ENCODE peak calls at places on chromosomes 2 and 18, in six cellular contexts. One of them, this sample, is unnamed.

GRCh38 chr18:2338601-2339000 is 232.7 kb downstream of the METTL4 start:
- DNase-seq in H1: no peak
- DNase-seq in HepG2: no peak
- DNase-seq in GM12891: no peak
- DNase-seq in GM12878: no peak
- DNase-seq in K562: no peak
- DNase-seq in this sample: no peak

GRCh38 chr2:239150125-239151011 is 250.5 kb downstream of the HDAC4 start:
- DNase-seq in H1: no peak
- DNase-seq in HepG2: no peak
- DNase-seq in GM12891: no peak
- DNase-seq in GM12878: no peak
- DNase-seq in K562: no peak
- DNase-seq in this sample: no peak

GRCh38 chr18:40464032-40464431 is 1491.0 kb upstream of the PIK3C3 start:
- DNase-seq in H1: no peak
- DNase-seq in HepG2: no peak
- DNase-seq in GM12891: no peak
- DNase-seq in GM12878: no peak
- DNase-seq in K562: no peak
- DNase-seq in this sample: no peak

GRCh38 chr18:76130845-76131244 is 364.2 kb downstream of the ZNF516 start:
- DNase-seq in H1: no peak
- DNase-seq in HepG2: no peak
- DNase-seq in GM12891: no peak
- DNase-seq in GM12878: no peak
- DNase-seq in K562: no peak
- DNase-seq in this sample: no peak

GRCh38 chr18:37537868-37538525 is 27.6 kb downstream of the CELF4 start:
- DNase-seq in H1: no peak
- DNase-seq in HepG2: peak; percentile 22
- DNase-seq in GM12891: peak; percentile 80
- DNase-seq in GM12878: no peak
- DNase-seq in K562: peak; percentile 82
- DNase-seq in this sample: peak; percentile 83

GRCh38 chr2:158740591-158740990 is 54.5 kb upstream of the DAPL1 start:
- DNase-seq in H1: no peak
- DNase-seq in HepG2: no peak
- DNase-seq in GM12891: no peak
- DNase-seq in GM12878: no peak
- DNase-seq in K562: no peak
- DNase-seq in this sample: no peak

GRCh38 chr18:57925706-57926105 is 118.3 kb upstream of the NEDD4L start:
- DNase-seq in H1: no peak
- DNase-seq in HepG2: peak; percentile 9
- DNase-seq in GM12891: no peak
- DNase-seq in GM12878: no peak
- DNase-seq in K562: no peak
- DNase-seq in this sample: no peak

GRCh38 chr2:202135111-202135874 is 62.2 kb downstream of the KIAA2012 start:
- DNase-seq in H1: no peak
- DNase-seq in HepG2: no peak
- DNase-seq in GM12891: no peak
- DNase-seq in GM12878: no peak
- DNase-seq in K562: no peak
- DNase-seq in this sample: no peak

GRCh38 chr2:27831279-27832050 is 58.7 kb downstream of the RBKS start:
- DNase-seq in H1: no peak
- DNase-seq in HepG2: no peak
- DNase-seq in GM12891: no peak
- DNase-seq in GM12878: no peak
- DNase-seq in K562: no peak
- DNase-seq in this sample: no peak

GRCh38 chr2:190181066-190181681 is 118.6 kb upstream of the MSTN start:
- DNase-seq in H1: no peak
- DNase-seq in HepG2: no peak
- DNase-seq in GM12891: no peak
- DNase-seq in GM12878: no peak
- DNase-seq in K562: no peak
- DNase-seq in this sample: no peak

GRCh38 chr18:44742741-44743311 is 62.1 kb downstream of the SETBP1 start:
- DNase-seq in H1: no peak
- DNase-seq in HepG2: no peak
- DNase-seq in GM12891: no peak
- DNase-seq in GM12878: no peak
- DNase-seq in K562: no peak
- DNase-seq in this sample: no peak

GRCh38 chr2:161814008-161814660 is 189.9 kb downstream of the SLC4A10 start:
- DNase-seq in H1: no peak
- DNase-seq in HepG2: no peak
- DNase-seq in GM12891: no peak
- DNase-seq in GM12878: no peak
- DNase-seq in K562: no peak
- DNase-seq in this sample: no peak

GRCh38 chr2:20184067-20184938 is 40.6 kb downstream of the SDC1 start:
- DNase-seq in H1: no peak
- DNase-seq in HepG2: peak; percentile 93
- DNase-seq in GM12891: no peak
- DNase-seq in GM12878: no peak
- DNase-seq in K562: no peak
- DNase-seq in this sample: no peak

GRCh38 chr2:142571934-142572333 is 305.5 kb upstream of the KYNU start:
- DNase-seq in H1: no peak
- DNase-seq in HepG2: no peak
- DNase-seq in GM12891: no peak
- DNase-seq in GM12878: no peak
- DNase-seq in K562: no peak
- DNase-seq in this sample: no peak

GRCh38 chr18:42401131-42401673 is 446.2 kb downstream of the PIK3C3 start:
- DNase-seq in H1: no peak
- DNase-seq in HepG2: no peak
- DNase-seq in GM12891: no peak
- DNase-seq in GM12878: no peak
- DNase-seq in K562: no peak
- DNase-seq in this sample: no peak

GRCh38 chr2:120681696-120682288 is 53.9 kb upstream of the GLI2 start:
- DNase-seq in H1: no peak
- DNase-seq in HepG2: no peak
- DNase-seq in GM12891: no peak
- DNase-seq in GM12878: no peak
- DNase-seq in K562: no peak
- DNase-seq in this sample: no peak

GRCh38 chr2:9199716-9200633 is 6.6 kb upstream of the ASAP2 start:
- DNase-seq in H1: no peak
- DNase-seq in HepG2: no peak
- DNase-seq in GM12891: no peak
- DNase-seq in GM12878: no peak
- DNase-seq in K562: no peak
- DNase-seq in this sample: no peak

GRCh38 chr2:235669983-235670962 is 176.4 kb downstream of the AGAP1 start:
- DNase-seq in H1: no peak
- DNase-seq in HepG2: no peak
- DNase-seq in GM12891: no peak
- DNase-seq in GM12878: no peak
- DNase-seq in K562: no peak
- DNase-seq in this sample: no peak

GRCh38 chr2:147389218-147389617 is 455.6 kb upstream of the ACVR2A start:
- DNase-seq in H1: no peak
- DNase-seq in HepG2: no peak
- DNase-seq in GM12891: no peak
- DNase-seq in GM12878: no peak
- DNase-seq in K562: no peak
- DNase-seq in this sample: no peak

GRCh38 chr2:221767106-221767878 is 195.2 kb upstream of the EPHA4 start:
- DNase-seq in H1: no peak
- DNase-seq in HepG2: no peak
- DNase-seq in GM12891: no peak
- DNase-seq in GM12878: no peak
- DNase-seq in K562: no peak
- DNase-seq in this sample: no peak

GRCh38 chr18:13730486-13730885 is 4.0 kb downstream of the RNMT start:
- DNase-seq in H1: no peak
- DNase-seq in HepG2: no peak
- DNase-seq in GM12891: no peak
- DNase-seq in GM12878: no peak
- DNase-seq in K562: no peak
- DNase-seq in this sample: no peak

GRCh38 chr18:75857558-75857957 is 430.1 kb upstream of the SMIM21 start:
- DNase-seq in H1: no peak
- DNase-seq in HepG2: no peak
- DNase-seq in GM12891: no peak
- DNase-seq in GM12878: no peak
- DNase-seq in K562: no peak
- DNase-seq in this sample: no peak

GRCh38 chr2:16141641-16141921 is 201.2 kb downstream of the MYCN start:
- DNase-seq in H1: no peak
- DNase-seq in HepG2: no peak
- DNase-seq in GM12891: no peak
- DNase-seq in GM12878: no peak
- DNase-seq in K562: no peak
- DNase-seq in this sample: no peak

GRCh38 chr2:176704282-176704773 is 435.1 kb downstream of the MTX2 start:
- DNase-seq in H1: no peak
- DNase-seq in HepG2: no peak
- DNase-seq in GM12891: no peak
- DNase-seq in GM12878: no peak
- DNase-seq in K562: no peak
- DNase-seq in this sample: no peak

GRCh38 chr2:218291934-218292699 is at the start of gene TMBIM1:
- DNase-seq in H1: no peak
- DNase-seq in HepG2: peak; percentile 72
- DNase-seq in GM12891: peak; percentile 90
- DNase-seq in GM12878: no peak
- DNase-seq in K562: peak; percentile 89
- DNase-seq in this sample: peak; percentile 92

GRCh38 chr2:45649855-45650806 is 1.3 kb upstream of the PRKCE start:
- DNase-seq in H1: no peak
- DNase-seq in HepG2: peak; percentile 64
- DNase-seq in GM12891: no peak
- DNase-seq in GM12878: no peak
- DNase-seq in K562: peak; percentile 46
- DNase-seq in this sample: peak; percentile 34

GRCh38 chr2:68952887-68953521 is at the start of gene GKN2:
- DNase-seq in H1: no peak
- DNase-seq in HepG2: no peak
- DNase-seq in GM12891: no peak
- DNase-seq in GM12878: no peak
- DNase-seq in K562: no peak
- DNase-seq in this sample: no peak

GRCh38 chr2:137659616-137660015 is 304.7 kb upstream of the HNMT start:
- DNase-seq in H1: no peak
- DNase-seq in HepG2: peak; percentile 12
- DNase-seq in GM12891: no peak
- DNase-seq in GM12878: no peak
- DNase-seq in K562: no peak
- DNase-seq in this sample: no peak
- TF ChIP-seq TAF1 in H1: no peak
- TF ChIP-seq TAF1 in HepG2: no peak
- TF ChIP-seq TAF1 in GM12891: no peak
- TF ChIP-seq TAF1 in GM12878: no peak
- TF ChIP-seq TAF1 in K562: no peak
- TF ChIP-seq TAF1 in this sample: no peak

DNA sequence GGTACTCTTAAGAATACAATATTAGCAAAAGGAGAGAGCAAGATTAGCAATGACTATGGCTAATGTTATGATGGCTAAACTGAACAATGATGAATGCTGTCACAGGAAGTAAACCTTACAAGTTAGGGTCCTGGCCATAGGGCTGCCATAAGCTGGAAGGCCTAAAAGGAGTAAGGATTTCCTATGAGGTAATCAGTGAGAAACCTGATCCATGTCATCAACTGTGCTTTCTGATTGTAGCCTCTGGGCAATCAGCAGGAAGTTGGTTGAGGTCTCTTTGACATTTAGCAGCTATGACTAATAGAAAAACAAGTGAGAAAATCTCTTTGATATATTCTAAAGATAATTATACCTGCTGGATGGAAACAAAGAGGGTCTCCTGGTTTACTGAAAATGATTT is 193.0 kb downstream of the RAB3GAP1 start:
- DNase-seq in H1: no peak
- DNase-seq in HepG2: peak; percentile 16
- DNase-seq in GM12891: no peak
- DNase-seq in GM12878: no peak
- DNase-seq in K562: peak; percentile 20
- DNase-seq in this sample: no peak
- TF ChIP-seq TAF1 in H1: no peak
- TF ChIP-seq TAF1 in HepG2: no peak
- TF ChIP-seq TAF1 in GM12891: no peak
- TF ChIP-seq TAF1 in GM12878: no peak
- TF ChIP-seq TAF1 in K562: no peak
- TF ChIP-seq TAF1 in this sample: no peak

DNA sequence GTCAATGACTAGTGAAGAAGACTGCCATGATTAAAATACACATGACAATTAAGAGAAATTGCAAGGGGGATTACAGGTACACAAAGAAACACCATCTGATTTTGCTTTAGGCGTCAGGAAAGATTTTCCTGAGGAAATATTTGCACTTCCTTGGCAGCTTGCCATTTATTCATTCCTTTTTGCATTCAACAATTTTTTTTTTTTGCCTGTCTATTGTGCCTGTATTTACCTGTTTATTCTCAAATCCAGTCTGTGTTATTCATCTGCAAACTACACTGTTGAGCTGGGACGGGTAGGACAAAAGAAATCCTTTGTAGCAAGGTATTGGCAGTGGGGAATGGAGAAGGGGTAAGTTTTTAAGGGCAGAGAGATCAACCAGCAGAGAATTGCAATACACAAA is 31.8 kb downstream of the SMAD2 start:
- DNase-seq in H1: no peak
- DNase-seq in HepG2: peak; percentile 46
- DNase-seq in GM12891: no peak
- DNase-seq in GM12878: no peak
- DNase-seq in K562: no peak
- DNase-seq in this sample: no peak
- TF ChIP-seq TAF1 in H1: no peak
- TF ChIP-seq TAF1 in HepG2: no peak
- TF ChIP-seq TAF1 in GM12891: no peak
- TF ChIP-seq TAF1 in GM12878: no peak
- TF ChIP-seq TAF1 in K562: no peak
- TF ChIP-seq TAF1 in this sample: no peak

GRCh38 chr2:70044290-70045040 is 42.8 kb upstream of the PCBP1 start:
- DNase-seq in H1: no peak
- DNase-seq in HepG2: no peak
- DNase-seq in GM12891: no peak
- DNase-seq in GM12878: no peak
- DNase-seq in K562: no peak
- DNase-seq in this sample: no peak

GRCh38 chr2:70046534-70046933 is 40.7 kb upstream of the PCBP1 start:
- DNase-seq in H1: no peak
- DNase-seq in HepG2: no peak
- DNase-seq in GM12891: no peak
- DNase-seq in GM12878: no peak
- DNase-seq in K562: no peak
- DNase-seq in this sample: no peak

GRCh38 chr2:70049261-70049660 is 38.0 kb upstream of the PCBP1 start:
- DNase-seq in H1: no peak
- DNase-seq in HepG2: no peak
- DNase-seq in GM12891: no peak
- DNase-seq in GM12878: no peak
- DNase-seq in K562: no peak
- DNase-seq in this sample: no peak

GRCh38 chr2:70045932-70046331 is 41.3 kb upstream of the PCBP1 start:
- DNase-seq in H1: no peak
- DNase-seq in HepG2: no peak
- DNase-seq in GM12891: no peak
- DNase-seq in GM12878: no peak
- DNase-seq in K562: no peak
- DNase-seq in this sample: no peak

GRCh38 chr2:70047406-70048033 is 39.8 kb upstream of the PCBP1 start:
- DNase-seq in H1: no peak
- DNase-seq in HepG2: no peak
- DNase-seq in GM12891: no peak
- DNase-seq in GM12878: no peak
- DNase-seq in K562: no peak
- DNase-seq in this sample: no peak
- TF ChIP-seq TAF1 in H1: no peak
- TF ChIP-seq TAF1 in HepG2: no peak
- TF ChIP-seq TAF1 in GM12891: no peak
- TF ChIP-seq TAF1 in GM12878: no peak
- TF ChIP-seq TAF1 in K562: no peak
- TF ChIP-seq TAF1 in this sample: no peak